ENCODE peak calls at places on chromosome 18, in six cellular contexts. One of them, this sample, is unnamed.

GRCh38 chr18:26088482-26088881 is 1.9 kb downstream of the SS18 start:
- DNase-seq in SW480: no peak
- DNase-seq in mammary epithelial cell: peak; percentile 26
- DNase-seq in activated CD8-positive, alpha-beta memory T cell treated with anti-CD3 and anti-CD28 coated beads for 24 hours: no peak
- DNase-seq in HEK293T: no peak
- DNase-seq in NCI-H146: no peak
- DNase-seq in this sample: no peak

GRCh38 chr18:55334875-55335274 is 253.1 kb downstream of the TCF4 start:
- DNase-seq in SW480: no peak
- DNase-seq in mammary epithelial cell: no peak
- DNase-seq in activated CD8-positive, alpha-beta memory T cell treated with anti-CD3 and anti-CD28 coated beads for 24 hours: no peak
- DNase-seq in HEK293T: no peak
- DNase-seq in NCI-H146: no peak
- DNase-seq in this sample: no peak

GRCh38 chr18:3411854-3412268 is 38.1 kb upstream of the TGIF1 start:
- DNase-seq in SW480: no peak
- DNase-seq in mammary epithelial cell: peak; percentile 43
- DNase-seq in activated CD8-positive, alpha-beta memory T cell treated with anti-CD3 and anti-CD28 coated beads for 24 hours: peak; percentile 64
- DNase-seq in HEK293T: no peak
- DNase-seq in NCI-H146: no peak
- DNase-seq in this sample: no peak

GRCh38 chr18:5476961-5477800 is 66.6 kb downstream of the EPB41L3 start:
- DNase-seq in SW480: no peak
- DNase-seq in mammary epithelial cell: no peak
- DNase-seq in activated CD8-positive, alpha-beta memory T cell treated with anti-CD3 and anti-CD28 coated beads for 24 hours: no peak
- DNase-seq in HEK293T: no peak
- DNase-seq in NCI-H146: no peak
- DNase-seq in this sample: no peak

GRCh38 chr18:76450912-76451421 is 44.1 kb downstream of the ZNF516 start:
- DNase-seq in SW480: peak; percentile 22
- DNase-seq in mammary epithelial cell: peak; percentile 65
- DNase-seq in activated CD8-positive, alpha-beta memory T cell treated with anti-CD3 and anti-CD28 coated beads for 24 hours: peak; percentile 69
- DNase-seq in HEK293T: no peak
- DNase-seq in NCI-H146: peak; percentile 62
- DNase-seq in this sample: no peak

GRCh38 chr18:45169610-45170009 is 445.7 kb upstream of the SLC14A2 start:
- DNase-seq in SW480: no peak
- DNase-seq in mammary epithelial cell: peak; percentile 87
- DNase-seq in activated CD8-positive, alpha-beta memory T cell treated with anti-CD3 and anti-CD28 coated beads for 24 hours: no peak
- DNase-seq in HEK293T: no peak
- DNase-seq in NCI-H146: no peak
- DNase-seq in this sample: no peak

GRCh38 chr18:9971313-9971920 is 57.6 kb downstream of the VAPA start:
- DNase-seq in SW480: peak; percentile 78
- DNase-seq in mammary epithelial cell: peak; percentile 63
- DNase-seq in activated CD8-positive, alpha-beta memory T cell treated with anti-CD3 and anti-CD28 coated beads for 24 hours: peak; percentile 83
- DNase-seq in HEK293T: peak; percentile 35
- DNase-seq in NCI-H146: peak; percentile 88
- DNase-seq in this sample: no peak

GRCh38 chr18:32769242-32770180 is 3.3 kb downstream of the KLHL14 start:
- DNase-seq in SW480: no peak
- DNase-seq in mammary epithelial cell: no peak
- DNase-seq in activated CD8-positive, alpha-beta memory T cell treated with anti-CD3 and anti-CD28 coated beads for 24 hours: no peak
- DNase-seq in HEK293T: no peak
- DNase-seq in NCI-H146: peak; percentile 93
- DNase-seq in this sample: no peak

GRCh38 chr18:28771849-28772248 is 594.9 kb upstream of the CDH2 start:
- DNase-seq in SW480: no peak
- DNase-seq in mammary epithelial cell: no peak
- DNase-seq in activated CD8-positive, alpha-beta memory T cell treated with anti-CD3 and anti-CD28 coated beads for 24 hours: no peak
- DNase-seq in HEK293T: no peak
- DNase-seq in NCI-H146: no peak
- DNase-seq in this sample: no peak

GRCh38 chr18:45517181-45517741 is 98.0 kb upstream of the SLC14A2 start:
- DNase-seq in SW480: no peak
- DNase-seq in mammary epithelial cell: no peak
- DNase-seq in activated CD8-positive, alpha-beta memory T cell treated with anti-CD3 and anti-CD28 coated beads for 24 hours: no peak
- DNase-seq in HEK293T: peak; percentile 9
- DNase-seq in NCI-H146: no peak
- DNase-seq in this sample: no peak

GRCh38 chr18:45980229-45980628 is 13.1 kb upstream of the EPG5 start:
- DNase-seq in SW480: no peak
- DNase-seq in mammary epithelial cell: no peak
- DNase-seq in activated CD8-positive, alpha-beta memory T cell treated with anti-CD3 and anti-CD28 coated beads for 24 hours: no peak
- DNase-seq in HEK293T: no peak
- DNase-seq in NCI-H146: no peak
- DNase-seq in this sample: no peak

GRCh38 chr18:48599391-48599790 is 60.6 kb downstream of the CTIF start:
- DNase-seq in SW480: no peak
- DNase-seq in mammary epithelial cell: no peak
- DNase-seq in activated CD8-positive, alpha-beta memory T cell treated with anti-CD3 and anti-CD28 coated beads for 24 hours: no peak
- DNase-seq in HEK293T: no peak
- DNase-seq in NCI-H146: no peak
- DNase-seq in this sample: no peak

GRCh38 chr18:78255013-78255412 is 724.6 kb upstream of the SALL3 start:
- DNase-seq in SW480: no peak
- DNase-seq in mammary epithelial cell: no peak
- DNase-seq in activated CD8-positive, alpha-beta memory T cell treated with anti-CD3 and anti-CD28 coated beads for 24 hours: no peak
- DNase-seq in HEK293T: no peak
- DNase-seq in NCI-H146: no peak
- DNase-seq in this sample: no peak

GRCh38 chr18:71707400-71707799 is 836.7 kb downstream of the CBLN2 start:
- DNase-seq in SW480: no peak
- DNase-seq in mammary epithelial cell: no peak
- DNase-seq in activated CD8-positive, alpha-beta memory T cell treated with anti-CD3 and anti-CD28 coated beads for 24 hours: no peak
- DNase-seq in HEK293T: no peak
- DNase-seq in NCI-H146: no peak
- DNase-seq in this sample: no peak

GRCh38 chr18:76528477-76529432 is 33.7 kb upstream of the ZNF516 start:
- DNase-seq in SW480: peak; percentile 46
- DNase-seq in mammary epithelial cell: peak; percentile 28
- DNase-seq in activated CD8-positive, alpha-beta memory T cell treated with anti-CD3 and anti-CD28 coated beads for 24 hours: no peak
- DNase-seq in HEK293T: no peak
- DNase-seq in NCI-H146: peak; percentile 80
- DNase-seq in this sample: no peak

GRCh38 chr18:2894841-2895370 is 48.1 kb downstream of the EMILIN2 start:
- DNase-seq in SW480: peak; percentile 26
- DNase-seq in mammary epithelial cell: no peak
- DNase-seq in activated CD8-positive, alpha-beta memory T cell treated with anti-CD3 and anti-CD28 coated beads for 24 hours: peak; percentile 47
- DNase-seq in HEK293T: no peak
- DNase-seq in NCI-H146: no peak
- DNase-seq in this sample: no peak

GRCh38 chr18:77716282-77716681 is 466.6 kb downstream of the GALR1 start:
- DNase-seq in SW480: no peak
- DNase-seq in mammary epithelial cell: no peak
- DNase-seq in activated CD8-positive, alpha-beta memory T cell treated with anti-CD3 and anti-CD28 coated beads for 24 hours: no peak
- DNase-seq in HEK293T: no peak
- DNase-seq in NCI-H146: no peak
- DNase-seq in this sample: no peak

GRCh38 chr18:48767090-48767670 is 183.6 kb downstream of the SMAD7 start:
- DNase-seq in SW480: no peak
- DNase-seq in mammary epithelial cell: no peak
- DNase-seq in activated CD8-positive, alpha-beta memory T cell treated with anti-CD3 and anti-CD28 coated beads for 24 hours: no peak
- DNase-seq in HEK293T: no peak
- DNase-seq in NCI-H146: peak; percentile 18
- DNase-seq in this sample: peak; percentile 7

GRCh38 chr18:44783371-44783770 is 102.7 kb downstream of the SETBP1 start:
- DNase-seq in SW480: no peak
- DNase-seq in mammary epithelial cell: no peak
- DNase-seq in activated CD8-positive, alpha-beta memory T cell treated with anti-CD3 and anti-CD28 coated beads for 24 hours: no peak
- DNase-seq in HEK293T: no peak
- DNase-seq in NCI-H146: no peak
- DNase-seq in this sample: no peak

GRCh38 chr18:44826418-44827259 is 146.0 kb downstream of the SETBP1 start:
- DNase-seq in SW480: no peak
- DNase-seq in mammary epithelial cell: peak; percentile 72
- DNase-seq in activated CD8-positive, alpha-beta memory T cell treated with anti-CD3 and anti-CD28 coated beads for 24 hours: no peak
- DNase-seq in HEK293T: no peak
- DNase-seq in NCI-H146: peak; percentile 55
- DNase-seq in this sample: no peak

GRCh38 chr18:74857901-74858300 is 260.2 kb downstream of the ZNF407 start:
- DNase-seq in SW480: no peak
- DNase-seq in mammary epithelial cell: no peak
- DNase-seq in activated CD8-positive, alpha-beta memory T cell treated with anti-CD3 and anti-CD28 coated beads for 24 hours: no peak
- DNase-seq in HEK293T: no peak
- DNase-seq in NCI-H146: no peak
- DNase-seq in this sample: no peak

GRCh38 chr18:50268022-50268747 is 1.9 kb upstream of the CFAP53 start:
- DNase-seq in SW480: no peak
- DNase-seq in mammary epithelial cell: no peak
- DNase-seq in activated CD8-positive, alpha-beta memory T cell treated with anti-CD3 and anti-CD28 coated beads for 24 hours: peak; percentile 90
- DNase-seq in HEK293T: peak; percentile 55
- DNase-seq in NCI-H146: no peak
- DNase-seq in this sample: peak; percentile 47

GRCh38 chr18:75170022-75170789 is 38.7 kb downstream of the PTGR3 start:
- DNase-seq in SW480: no peak
- DNase-seq in mammary epithelial cell: no peak
- DNase-seq in activated CD8-positive, alpha-beta memory T cell treated with anti-CD3 and anti-CD28 coated beads for 24 hours: peak; percentile 38
- DNase-seq in HEK293T: no peak
- DNase-seq in NCI-H146: no peak
- DNase-seq in this sample: no peak

GRCh38 chr18:79986726-79987125 is 1.6 kb downstream of the TXNL4A start:
- DNase-seq in SW480: no peak
- DNase-seq in mammary epithelial cell: no peak
- DNase-seq in activated CD8-positive, alpha-beta memory T cell treated with anti-CD3 and anti-CD28 coated beads for 24 hours: no peak
- DNase-seq in HEK293T: no peak
- DNase-seq in NCI-H146: peak; percentile 18
- DNase-seq in this sample: no peak

GRCh38 chr18:60978338-60978737 is 354.9 kb upstream of the CDH20 start:
- DNase-seq in SW480: no peak
- DNase-seq in mammary epithelial cell: peak; percentile 59
- DNase-seq in activated CD8-positive, alpha-beta memory T cell treated with anti-CD3 and anti-CD28 coated beads for 24 hours: no peak
- DNase-seq in HEK293T: no peak
- DNase-seq in NCI-H146: no peak
- DNase-seq in this sample: no peak